ENCODE peak calls at places on chromosomes 3 and 15, in nine cellular contexts. V is psoas muscle, Q is WERI-Rb-1, K is adrenal gland, D is left ventricle myocardium inferior, T is fibroblast of lung, Z is tibial artery, J is A549, I is GM23338. E is an unnamed sample.

GRCh38 chr15:70132571-70132970 is 34.9 kb upstream of the TLE3 start:
- DNase-seq in V (no peak), Q (no peak), K (no peak), D (no peak), T (no peak), Z (no peak), J (no peak), I (no peak), E (no peak)

GRCh38 chr15:63466378-63467192 is 37.8 kb upstream of the USP3 start:
- DNase-seq in V (no peak), Q (peak; percentile 71), K (no peak), D (no peak), T (peak; percentile 72), Z (no peak), J (peak; percentile 91), I (peak; percentile 85), E (no peak)

GRCh38 chr3:117019082-117019713 is 309.6 kb downstream of the TUSC7 start:
- DNase-seq in V (peak; percentile 30), Q (peak; percentile 44), K (peak; percentile 74), D (peak; percentile 24), T (peak; percentile 80), Z (peak; percentile 65), J (peak; percentile 14), I (peak; percentile 91), E (peak; percentile 74)

GRCh38 chr3:153285982-153286381 is 124.0 kb downstream of the RAP2B start:
- DNase-seq in V (no peak), Q (no peak), K (no peak), D (no peak), T (no peak), Z (no peak), J (no peak), I (no peak), E (no peak)

GRCh38 chr3:186869253-186870235 is 27.0 kb downstream of the ADIPOQ start:
- DNase-seq in V (no peak), Q (no peak), K (no peak), D (no peak), T (no peak), Z (no peak), J (no peak), I (no peak), E (no peak)

GRCh38 chr15:31502541-31503229 is 176.1 kb downstream of the KLF13 start:
- DNase-seq in V (no peak), Q (no peak), K (no peak), D (no peak), T (no peak), Z (no peak), J (no peak), I (no peak), E (no peak)

GRCh38 chr15:77966540-77967290 is 110.8 kb downstream of the TBC1D2B start:
- DNase-seq in V (no peak), Q (peak; percentile 64), K (no peak), D (no peak), T (peak; percentile 66), Z (no peak), J (peak; percentile 92), I (peak; percentile 70), E (no peak)

GRCh38 chr3:31392568-31392967 is 140.2 kb upstream of the STT3B start:
- DNase-seq in V (no peak), Q (no peak), K (no peak), D (no peak), T (no peak), Z (no peak), J (no peak), I (no peak), E (no peak)

GRCh38 chr15:50854594-50855490 is 53.6 kb upstream of the AP4E1 start:
- DNase-seq in V (no peak), Q (no peak), K (no peak), D (no peak), T (no peak), Z (no peak), J (no peak), I (no peak), E (no peak)

GRCh38 chr3:193878051-193878838 is 257.7 kb upstream of the HES1 start:
- DNase-seq in V (no peak), Q (no peak), K (no peak), D (no peak), T (peak; percentile 12), Z (no peak), J (no peak), I (no peak), E (no peak)

GRCh38 chr15:63043391-63044076 is 987 bp downstream of the TPM1 start:
- DNase-seq in V (peak; percentile 41), Q (peak; percentile 19), K (no peak), D (peak; percentile 34), T (no peak), Z (no peak), J (no peak), I (no peak), E (no peak)

GRCh38 chr3:116342499-116342898 is 102.8 kb downstream of the LSAMP start:
- DNase-seq in V (no peak), Q (no peak), K (no peak), D (no peak), T (no peak), Z (no peak), J (no peak), I (no peak), E (no peak)

GRCh38 chr3:50418845-50419244 is 59.5 kb upstream of the TMEM115 start:
- DNase-seq in V (no peak), Q (peak; percentile 81), K (no peak), D (no peak), T (peak; percentile 2), Z (no peak), J (no peak), I (no peak), E (no peak)

GRCh38 chr3:10432156-10432845 is 73.1 kb downstream of the ATP2B2 start:
- DNase-seq in V (no peak), Q (no peak), K (no peak), D (no peak), T (no peak), Z (no peak), J (no peak), I (no peak), E (no peak)

GRCh38 chr15:67828379-67828968 is 3.2 kb downstream of the SKOR1 start:
- DNase-seq in V (no peak), Q (no peak), K (no peak), D (no peak), T (no peak), Z (no peak), J (no peak), I (peak; percentile 47), E (no peak)

GRCh38 chr15:49844390-49844789 is 223.5 kb downstream of the DTWD1 start:
- DNase-seq in V (no peak), Q (no peak), K (no peak), D (no peak), T (no peak), Z (no peak), J (no peak), I (no peak), E (no peak)

DNA sequence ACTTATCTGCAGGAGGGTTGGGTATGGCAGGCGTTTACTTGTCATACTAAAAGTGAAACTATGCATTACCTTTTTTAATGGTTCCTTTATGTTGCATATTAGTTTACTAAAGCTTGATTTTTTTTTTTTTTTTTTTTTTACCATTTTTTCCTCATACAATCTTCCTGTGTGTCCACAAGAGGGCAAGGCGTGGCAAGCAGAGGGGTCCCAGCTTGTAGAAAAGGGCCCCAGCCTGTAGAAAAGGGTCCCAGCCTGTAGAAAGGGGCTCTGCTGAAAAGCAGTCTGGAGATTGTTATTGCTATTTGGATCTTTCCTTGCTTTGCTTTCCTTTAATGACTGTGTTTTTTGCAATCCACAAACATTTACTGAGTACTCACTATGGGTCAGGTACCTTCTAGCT is 21.9 kb downstream of the MKRN2 start:
- DNase-seq in V (no peak), Q (no peak), K (no peak), D (no peak), T (no peak), Z (no peak), J (no peak), I (no peak), E (no peak)
- TF ChIP-seq CTCF in V (no peak), Q (peak; percentile 12), K (no peak), D (no peak), T (peak; percentile 18), Z (no peak), J (peak; percentile 5), I (peak; percentile 35), E (no peak)

DNA sequence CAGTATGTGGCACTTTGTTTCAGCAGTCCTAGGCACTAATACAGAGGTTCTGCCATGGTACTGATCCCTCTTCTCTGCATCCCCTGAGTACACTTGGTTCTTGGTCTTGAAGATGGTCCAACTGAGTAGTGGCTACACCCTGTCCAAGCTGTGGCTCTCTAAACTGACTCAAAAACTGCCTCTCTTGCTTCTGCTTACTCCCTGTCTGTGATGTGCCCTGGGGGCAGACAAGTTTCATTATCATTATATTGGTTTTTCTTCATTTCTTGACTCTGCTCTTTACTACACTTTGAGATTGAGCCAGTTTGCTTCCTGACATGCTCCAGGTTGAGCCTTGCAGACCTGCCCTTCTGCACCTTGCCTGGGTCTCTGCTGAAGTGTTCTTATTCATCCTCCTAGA is 18.9 kb upstream of the ST3GAL6 start:
- DNase-seq in V (no peak), Q (no peak), K (no peak), D (no peak), T (no peak), Z (no peak), J (no peak), I (no peak), E (no peak)
- H3K4me3 ChIP-seq in V (no peak overlapping the region), Q (no peak overlapping the region), K (no peak overlapping the region), D (no peak overlapping the region), T (no peak overlapping the region), Z (no peak overlapping the region), J (no peak overlapping the region), I (no peak overlapping the region), E (no peak overlapping the region)

DNA sequence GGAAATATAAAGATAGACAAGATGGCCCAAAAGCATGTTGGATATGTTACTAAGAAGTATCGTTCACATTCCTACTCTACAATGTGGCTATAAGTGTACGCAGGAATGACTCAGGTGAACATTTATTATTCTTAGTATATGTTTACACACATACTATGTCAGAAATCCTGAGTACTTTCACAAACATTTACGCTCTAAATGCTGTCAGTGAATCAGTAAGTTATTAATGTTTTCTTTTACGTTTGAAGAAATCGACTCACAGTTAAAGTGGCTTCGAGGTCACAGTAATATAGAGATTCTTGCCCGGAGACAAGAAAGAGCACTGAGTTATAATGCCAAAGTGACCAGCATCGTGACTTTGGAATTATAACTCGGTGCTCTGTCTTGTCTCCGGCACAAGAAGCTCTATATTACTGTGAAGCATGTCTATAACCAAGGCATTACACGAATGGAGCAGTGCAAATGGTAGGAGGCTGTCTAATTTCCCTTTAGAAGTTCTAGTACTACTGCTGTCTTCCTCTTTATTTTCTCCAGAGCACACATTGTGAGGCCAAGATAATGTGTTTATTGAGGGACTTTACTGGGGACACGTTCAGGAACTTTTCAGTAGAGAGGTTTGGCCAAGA is 61.8 kb upstream of the P3H2 start:
- DNase-seq in V (no peak), Q (no peak), K (no peak), D (no peak), T (peak; percentile 56), Z (no peak), J (peak; percentile 28), I (no peak), E (no peak)
- H3K27ac ChIP-seq in V (peak overlapping the region; percentile 62), Q (no peak overlapping the region), K (no peak overlapping the region), D (no peak overlapping the region), T (peak overlapping the region; percentile 72), Z (no peak overlapping the region), J (peak overlapping the region; percentile 71), I (no peak overlapping the region), E (no peak overlapping the region)

DNA sequence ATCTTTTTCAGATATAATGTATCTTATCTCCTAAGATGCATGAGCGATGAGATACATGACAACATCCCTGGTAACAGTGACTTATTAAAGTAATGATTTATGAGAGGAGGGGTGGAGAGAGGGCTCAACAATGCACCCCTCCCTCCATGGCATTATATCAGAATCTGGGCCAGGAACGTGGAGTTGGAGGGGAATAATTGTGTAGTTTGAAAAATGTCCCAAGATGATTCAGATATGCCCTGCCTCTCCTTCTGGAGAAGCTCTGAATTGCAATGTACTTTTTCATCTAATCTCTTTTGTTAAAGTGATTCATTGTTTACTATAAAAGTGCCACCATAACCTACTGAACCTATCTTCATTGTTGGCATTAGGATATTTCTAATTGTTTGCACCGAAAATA is 86.5 kb downstream of the FRMD4B start:
- DNase-seq in V (no peak), Q (no peak), K (no peak), D (no peak), T (no peak), Z (no peak), J (no peak), I (no peak), E (peak; percentile 16)
- TF ChIP-seq CTCF in V (no peak), Q (no peak), K (no peak), D (no peak), T (peak; percentile 21), Z (no peak), J (no peak), I (no peak), E (no peak)